ENCODE peak calls at places on chromosome 18, in seven cellular contexts. One of them, this sample, is unnamed.

GRCh38 chr18:13455960-13456471 is 237.5 kb downstream of the LDLRAD4 start:
- DNase-seq in Panc1: no peak
- DNase-seq in left ventricle myocardium inferior: no peak
- DNase-seq in ascending aorta: peak; percentile 56
- DNase-seq in SJSA1: no peak
- DNase-seq in breast epithelium: no peak
- DNase-seq in prostate gland: no peak
- DNase-seq in this sample: no peak

GRCh38 chr18:74370163-74370562 is 54.5 kb downstream of the C18orf63 start:
- DNase-seq in Panc1: no peak
- DNase-seq in left ventricle myocardium inferior: no peak
- DNase-seq in ascending aorta: no peak
- DNase-seq in SJSA1: no peak
- DNase-seq in breast epithelium: no peak
- DNase-seq in prostate gland: no peak
- DNase-seq in this sample: no peak

GRCh38 chr18:72427721-72428120 is 116.4 kb downstream of the CBLN2 start:
- DNase-seq in Panc1: no peak
- DNase-seq in left ventricle myocardium inferior: no peak
- DNase-seq in ascending aorta: no peak
- DNase-seq in SJSA1: no peak
- DNase-seq in breast epithelium: no peak
- DNase-seq in prostate gland: no peak
- DNase-seq in this sample: no peak

GRCh38 chr18:12423820-12424219 is 16.1 kb downstream of the PRELID3A start:
- DNase-seq in Panc1: no peak
- DNase-seq in left ventricle myocardium inferior: no peak
- DNase-seq in ascending aorta: no peak
- DNase-seq in SJSA1: no peak
- DNase-seq in breast epithelium: no peak
- DNase-seq in prostate gland: no peak
- DNase-seq in this sample: no peak

GRCh38 chr18:65425366-65425765 is 325.4 kb upstream of the CDH7 start:
- DNase-seq in Panc1: no peak
- DNase-seq in left ventricle myocardium inferior: no peak
- DNase-seq in ascending aorta: no peak
- DNase-seq in SJSA1: no peak
- DNase-seq in breast epithelium: no peak
- DNase-seq in prostate gland: no peak
- DNase-seq in this sample: no peak

GRCh38 chr18:22667616-22668422 is 250.1 kb upstream of the CTAGE1 start:
- DNase-seq in Panc1: no peak
- DNase-seq in left ventricle myocardium inferior: no peak
- DNase-seq in ascending aorta: no peak
- DNase-seq in SJSA1: peak; percentile 63
- DNase-seq in breast epithelium: no peak
- DNase-seq in prostate gland: no peak
- DNase-seq in this sample: no peak

GRCh38 chr18:58666176-58666575 is 5.1 kb upstream of the MALT1 start:
- DNase-seq in Panc1: no peak
- DNase-seq in left ventricle myocardium inferior: no peak
- DNase-seq in ascending aorta: no peak
- DNase-seq in SJSA1: no peak
- DNase-seq in breast epithelium: no peak
- DNase-seq in prostate gland: no peak
- DNase-seq in this sample: no peak

GRCh38 chr18:59897321-59897954 is 2.4 kb upstream of the PMAIP1 start:
- DNase-seq in Panc1: no peak
- DNase-seq in left ventricle myocardium inferior: no peak
- DNase-seq in ascending aorta: no peak
- DNase-seq in SJSA1: no peak
- DNase-seq in breast epithelium: no peak
- DNase-seq in prostate gland: no peak
- DNase-seq in this sample: no peak

GRCh38 chr18:66168834-66169233 is 418.0 kb downstream of the CDH7 start:
- DNase-seq in Panc1: no peak
- DNase-seq in left ventricle myocardium inferior: no peak
- DNase-seq in ascending aorta: no peak
- DNase-seq in SJSA1: no peak
- DNase-seq in breast epithelium: no peak
- DNase-seq in prostate gland: no peak
- DNase-seq in this sample: no peak

GRCh38 chr18:70693196-70693595 is 404.4 kb downstream of the SOCS6 start:
- DNase-seq in Panc1: no peak
- DNase-seq in left ventricle myocardium inferior: no peak
- DNase-seq in ascending aorta: no peak
- DNase-seq in SJSA1: no peak
- DNase-seq in breast epithelium: no peak
- DNase-seq in prostate gland: no peak
- DNase-seq in this sample: no peak

GRCh38 chr18:26479686-26480079 is 68.7 kb downstream of the KCTD1 start:
- DNase-seq in Panc1: no peak
- DNase-seq in left ventricle myocardium inferior: no peak
- DNase-seq in ascending aorta: no peak
- DNase-seq in SJSA1: no peak
- DNase-seq in breast epithelium: no peak
- DNase-seq in prostate gland: peak; percentile 46
- DNase-seq in this sample: no peak

GRCh38 chr18:71707400-71707799 is 836.7 kb downstream of the CBLN2 start:
- DNase-seq in Panc1: no peak
- DNase-seq in left ventricle myocardium inferior: no peak
- DNase-seq in ascending aorta: no peak
- DNase-seq in SJSA1: no peak
- DNase-seq in breast epithelium: no peak
- DNase-seq in prostate gland: no peak
- DNase-seq in this sample: no peak

GRCh38 chr18:48017625-48018024 is 87.2 kb upstream of the SMAD2 start:
- DNase-seq in Panc1: no peak
- DNase-seq in left ventricle myocardium inferior: no peak
- DNase-seq in ascending aorta: no peak
- DNase-seq in SJSA1: no peak
- DNase-seq in breast epithelium: no peak
- DNase-seq in prostate gland: no peak
- DNase-seq in this sample: no peak

GRCh38 chr18:11548367-11548766 is 61.0 kb upstream of the SLC35G4 start:
- DNase-seq in Panc1: no peak
- DNase-seq in left ventricle myocardium inferior: no peak
- DNase-seq in ascending aorta: no peak
- DNase-seq in SJSA1: no peak
- DNase-seq in breast epithelium: no peak
- DNase-seq in prostate gland: no peak
- DNase-seq in this sample: no peak

GRCh38 chr18:24846133-24846532 is 385.7 kb downstream of the HRH4 start:
- DNase-seq in Panc1: no peak
- DNase-seq in left ventricle myocardium inferior: no peak
- DNase-seq in ascending aorta: no peak
- DNase-seq in SJSA1: no peak
- DNase-seq in breast epithelium: no peak
- DNase-seq in prostate gland: no peak
- DNase-seq in this sample: no peak
- H3K4me1 ChIP-seq in Panc1: no peaks in the 10 kb centered on the region
- H3K4me1 ChIP-seq in left ventricle myocardium inferior: no peaks in the 10 kb centered on the region
- H3K4me1 ChIP-seq in ascending aorta: no peaks in the 10 kb centered on the region
- H3K4me1 ChIP-seq in SJSA1: no peaks in the 10 kb centered on the region
- H3K4me1 ChIP-seq in breast epithelium: no peaks in the 10 kb centered on the region
- H3K4me1 ChIP-seq in prostate gland: no peaks in the 10 kb centered on the region
- H3K4me1 ChIP-seq in this sample: no peaks in the 10 kb centered on the region

GRCh38 chr18:77054606-77055428 is 77.8 kb downstream of the MBP start:
- DNase-seq in Panc1: peak; percentile 95
- DNase-seq in left ventricle myocardium inferior: peak; percentile 84
- DNase-seq in ascending aorta: peak; percentile 87
- DNase-seq in SJSA1: peak; percentile 83
- DNase-seq in breast epithelium: no peak
- DNase-seq in prostate gland: peak; percentile 42
- DNase-seq in this sample: peak; percentile 56
- H3K4me1 ChIP-seq in Panc1: peaks cover 55% of the 10 kb centered on the region
- H3K4me1 ChIP-seq in left ventricle myocardium inferior: peaks cover 72% of the 10 kb centered on the region
- H3K4me1 ChIP-seq in ascending aorta: peaks cover 3% of the 10 kb centered on the region
- H3K4me1 ChIP-seq in SJSA1: peaks cover 28% of the 10 kb centered on the region
- H3K4me1 ChIP-seq in breast epithelium: peaks cover 7% of the 10 kb centered on the region
- H3K4me1 ChIP-seq in prostate gland: no peaks in the 10 kb centered on the region
- H3K4me1 ChIP-seq in this sample: peaks cover 8% of the 10 kb centered on the region

GRCh38 chr18:36695806-36696205 is 133.0 kb downstream of the TPGS2 start:
- DNase-seq in Panc1: no peak
- DNase-seq in left ventricle myocardium inferior: no peak
- DNase-seq in ascending aorta: no peak
- DNase-seq in SJSA1: no peak
- DNase-seq in breast epithelium: no peak
- DNase-seq in prostate gland: no peak
- DNase-seq in this sample: no peak
- H3K4me1 ChIP-seq in Panc1: no peaks in the 10 kb centered on the region
- H3K4me1 ChIP-seq in left ventricle myocardium inferior: no peaks in the 10 kb centered on the region
- H3K4me1 ChIP-seq in ascending aorta: no peaks in the 10 kb centered on the region
- H3K4me1 ChIP-seq in SJSA1: no peaks in the 10 kb centered on the region
- H3K4me1 ChIP-seq in breast epithelium: no peaks in the 10 kb centered on the region
- H3K4me1 ChIP-seq in prostate gland: no peaks in the 10 kb centered on the region
- H3K4me1 ChIP-seq in this sample: no peaks in the 10 kb centered on the region

GRCh38 chr18:43115076-43116035 is at the start of gene RIT2:
- DNase-seq in Panc1: no peak
- DNase-seq in left ventricle myocardium inferior: no peak
- DNase-seq in ascending aorta: no peak
- DNase-seq in SJSA1: no peak
- DNase-seq in breast epithelium: no peak
- DNase-seq in prostate gland: no peak
- DNase-seq in this sample: no peak
- H3K4me1 ChIP-seq in Panc1: no peaks in the 10 kb centered on the region
- H3K4me1 ChIP-seq in left ventricle myocardium inferior: no peaks in the 10 kb centered on the region
- H3K4me1 ChIP-seq in ascending aorta: no peaks in the 10 kb centered on the region
- H3K4me1 ChIP-seq in SJSA1: no peaks in the 10 kb centered on the region
- H3K4me1 ChIP-seq in breast epithelium: no peaks in the 10 kb centered on the region
- H3K4me1 ChIP-seq in prostate gland: no peaks in the 10 kb centered on the region
- H3K4me1 ChIP-seq in this sample: no peaks in the 10 kb centered on the region

GRCh38 chr18:79572093-79572780 is 107.4 kb upstream of the CTDP1 start:
- DNase-seq in Panc1: no peak
- DNase-seq in left ventricle myocardium inferior: no peak
- DNase-seq in ascending aorta: peak; percentile 60
- DNase-seq in SJSA1: no peak
- DNase-seq in breast epithelium: peak; percentile 15
- DNase-seq in prostate gland: no peak
- DNase-seq in this sample: no peak
- H3K4me1 ChIP-seq in Panc1: no peaks in the 10 kb centered on the region
- H3K4me1 ChIP-seq in left ventricle myocardium inferior: peaks cover 38% of the 10 kb centered on the region
- H3K4me1 ChIP-seq in ascending aorta: peaks cover 5% of the 10 kb centered on the region
- H3K4me1 ChIP-seq in SJSA1: peaks cover 64% of the 10 kb centered on the region
- H3K4me1 ChIP-seq in breast epithelium: peaks cover 12% of the 10 kb centered on the region
- H3K4me1 ChIP-seq in prostate gland: peaks cover 15% of the 10 kb centered on the region
- H3K4me1 ChIP-seq in this sample: peaks cover 13% of the 10 kb centered on the region

GRCh38 chr18:45107425-45107824 is 426.7 kb downstream of the SETBP1 start:
- DNase-seq in Panc1: no peak
- DNase-seq in left ventricle myocardium inferior: no peak
- DNase-seq in ascending aorta: no peak
- DNase-seq in SJSA1: no peak
- DNase-seq in breast epithelium: no peak
- DNase-seq in prostate gland: no peak
- DNase-seq in this sample: no peak
- H3K4me1 ChIP-seq in Panc1: no peaks in the 10 kb centered on the region
- H3K4me1 ChIP-seq in left ventricle myocardium inferior: peaks cover 7% of the 10 kb centered on the region
- H3K4me1 ChIP-seq in ascending aorta: no peaks in the 10 kb centered on the region
- H3K4me1 ChIP-seq in SJSA1: peaks cover 3% of the 10 kb centered on the region
- H3K4me1 ChIP-seq in breast epithelium: no peaks in the 10 kb centered on the region
- H3K4me1 ChIP-seq in prostate gland: no peaks in the 10 kb centered on the region
- H3K4me1 ChIP-seq in this sample: no peaks in the 10 kb centered on the region

GRCh38 chr18:3261393-3262233 is at the start of gene MYL12B:
- DNase-seq in Panc1: no peak
- DNase-seq in left ventricle myocardium inferior: peak; percentile 82
- DNase-seq in ascending aorta: peak; percentile 87
- DNase-seq in SJSA1: peak; percentile 91
- DNase-seq in breast epithelium: peak; percentile 84
- DNase-seq in prostate gland: peak; percentile 70
- DNase-seq in this sample: peak; percentile 11

GRCh38 chr18:3261035-3261392 is 919 bp upstream of the MYL12B start:
- DNase-seq in Panc1: no peak
- DNase-seq in left ventricle myocardium inferior: no peak
- DNase-seq in ascending aorta: no peak
- DNase-seq in SJSA1: no peak
- DNase-seq in breast epithelium: no peak
- DNase-seq in prostate gland: no peak
- DNase-seq in this sample: no peak

GRCh38 chr18:3265564-3266033 is 3.7 kb downstream of the MYL12B start:
- DNase-seq in Panc1: no peak
- DNase-seq in left ventricle myocardium inferior: no peak
- DNase-seq in ascending aorta: no peak
- DNase-seq in SJSA1: no peak
- DNase-seq in breast epithelium: no peak
- DNase-seq in prostate gland: no peak
- DNase-seq in this sample: no peak

GRCh38 chr18:3264362-3264761 is 2.4 kb downstream of the MYL12B start:
- DNase-seq in Panc1: no peak
- DNase-seq in left ventricle myocardium inferior: no peak
- DNase-seq in ascending aorta: no peak
- DNase-seq in SJSA1: no peak
- DNase-seq in breast epithelium: no peak
- DNase-seq in prostate gland: no peak
- DNase-seq in this sample: no peak

DNA sequence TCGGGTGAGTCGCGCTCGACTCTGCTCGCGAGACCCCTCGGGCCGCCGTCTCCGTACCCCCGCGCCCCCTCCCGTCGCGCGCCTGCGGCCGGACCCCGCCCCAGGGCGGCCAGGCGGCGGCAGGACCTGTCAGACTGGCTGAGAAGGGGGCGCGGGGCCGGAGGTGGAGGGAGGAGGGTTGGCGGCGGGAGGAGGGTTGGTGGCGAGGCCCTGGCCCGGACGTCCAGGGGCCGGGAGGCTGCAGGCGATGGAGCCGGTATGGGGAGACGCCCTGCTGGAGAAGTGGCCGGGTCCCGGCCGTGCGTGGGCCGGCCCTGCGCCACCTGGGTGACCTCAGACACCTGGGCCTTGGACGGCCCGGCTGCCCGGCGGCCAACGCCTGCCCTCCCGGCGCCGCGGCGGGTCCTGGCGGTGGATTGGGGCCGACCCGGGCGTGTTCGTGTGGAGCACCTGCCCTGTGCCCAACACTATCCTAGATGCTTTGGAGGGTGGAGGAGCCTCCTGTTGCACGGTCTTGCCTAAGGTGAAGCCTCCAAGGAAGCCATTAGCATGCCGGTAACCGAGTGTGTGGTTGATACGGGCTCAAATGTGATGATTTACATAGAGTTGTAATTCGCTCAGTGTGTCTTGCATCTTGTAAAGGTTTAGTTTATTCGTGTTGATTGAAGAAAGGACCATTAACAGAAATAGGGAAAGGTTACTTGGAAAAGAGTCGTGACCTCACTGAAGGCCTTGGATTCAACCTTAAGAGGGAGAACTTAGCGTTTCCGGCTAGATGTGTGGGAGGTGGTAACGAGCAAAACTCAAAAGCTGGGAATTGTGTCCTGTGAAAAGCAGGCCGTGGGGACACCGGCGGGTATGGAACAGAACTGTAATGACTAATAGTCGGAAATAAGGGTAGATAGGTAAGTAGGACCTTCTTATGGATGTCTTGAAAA is 570 bp downstream of the MYL12B start:
- DNase-seq in Panc1: no peak
- DNase-seq in left ventricle myocardium inferior: no peak
- DNase-seq in ascending aorta: no peak
- DNase-seq in SJSA1: no peak
- DNase-seq in breast epithelium: peak; percentile 54
- DNase-seq in prostate gland: no peak
- DNase-seq in this sample: no peak
- H3K4me1 ChIP-seq in Panc1: peaks cover 53% of the 10 kb centered on the region
- H3K4me1 ChIP-seq in left ventricle myocardium inferior: peaks cover 97% of the 10 kb centered on the region
- H3K4me1 ChIP-seq in ascending aorta: peaks cover 12% of the 10 kb centered on the region
- H3K4me1 ChIP-seq in SJSA1: peaks cover 61% of the 10 kb centered on the region
- H3K4me1 ChIP-seq in breast epithelium: no peaks in the 10 kb centered on the region
- H3K4me1 ChIP-seq in prostate gland: peaks cover 7% of the 10 kb centered on the region
- H3K4me1 ChIP-seq in this sample: peaks cover 21% of the 10 kb centered on the region